ENCODE peak calls at places on chromosomes 16 and 17, in ten cellular contexts. E is AG04449, I is Peyer's patch, L is tibial nerve, D is heart left ventricle, K is WERI-Rb-1, V is cardiac muscle cell, S is astrocyte of the cerebellum, C is adrenal gland, G is body of pancreas. J is an unnamed sample.

GRCh38 chr16:57013268-57013667 is 23.9 kb downstream of the NLRC5 start:
- DNase-seq in I (no peak), V (no peak), G (no peak), L (no peak), D (no peak), E (no peak), C (no peak), K (no peak), S (peak; percentile 19), J (peak; percentile 46)

GRCh38 chr17:74959826-74960738 is 12.5 kb downstream of the HID1 start:
- DNase-seq in D (no peak), C (no peak), V (no peak), L (no peak), S (no peak), K (no peak), I (no peak), G (no peak), E (no peak), J (peak; percentile 70)

GRCh38 chr16:75491876-75492275 is 3.4 kb downstream of the CHST6 start:
- DNase-seq in K (no peak), G (no peak), S (no peak), D (no peak), E (no peak), V (peak; percentile 4), I (no peak), L (no peak), C (peak; percentile 51), J (no peak)

GRCh38 chr16:80250376-80250775 is 290.4 kb upstream of the DYNLRB2 start:
- DNase-seq in S (no peak), K (no peak), G (no peak), V (no peak), I (no peak), E (no peak), C (no peak), D (no peak), L (no peak), J (peak; percentile 43)

GRCh38 chr16:68900009-68900408 is 56.7 kb downstream of the TANGO6 start:
- DNase-seq in D (no peak), K (no peak), E (no peak), I (no peak), V (no peak), C (no peak), L (no peak), G (no peak), S (no peak), J (no peak)

GRCh38 chr16:74709477-74709877 is 8.8 kb upstream of the MLKL start:
- DNase-seq in S (peak; percentile 46), I (peak; percentile 76), K (peak; percentile 74), V (peak; percentile 80), D (peak; percentile 77), L (peak; percentile 65), G (peak; percentile 81), E (no peak), C (peak; percentile 77), J (peak; percentile 85)

GRCh38 chr16:74309789-74310781 is 13.5 kb downstream of the PSMD7 start:
- DNase-seq in D (no peak), V (peak; percentile 63), E (no peak), C (peak; percentile 47), S (peak; percentile 36), K (peak; percentile 27), L (no peak), G (peak; percentile 27), I (no peak), J (peak; percentile 69)

GRCh38 chr17:17696871-17697633 is 15.8 kb downstream of the RAI1 start:
- DNase-seq in K (no peak), G (peak; percentile 51), L (no peak), S (no peak), I (no peak), V (no peak), E (no peak), C (no peak), D (peak; percentile 66), J (no peak)

GRCh38 chr17:66287911-66288310 is 14.5 kb upstream of the PRKCA start:
- DNase-seq in G (no peak), K (no peak), L (no peak), V (no peak), D (no peak), S (no peak), I (no peak), C (no peak), E (no peak), J (no peak)

GRCh38 chr17:61717352-61717751 is 126.3 kb upstream of the NACA2 start:
- DNase-seq in E (no peak), L (no peak), S (no peak), D (no peak), C (no peak), V (no peak), G (no peak), K (no peak), I (no peak), J (no peak)

GRCh38 chr17:77107506-77108433 is 33.0 kb upstream of the SEC14L1 start:
- DNase-seq in V (no peak), E (no peak), S (no peak), K (no peak), L (no peak), D (no peak), G (no peak), C (no peak), I (peak; percentile 31), J (no peak)

GRCh38 chr17:49365667-49366066 is 3.6 kb upstream of the ZNF652 start:
- DNase-seq in E (no peak), I (no peak), V (peak; percentile 8), C (peak; percentile 32), G (no peak), L (no peak), S (no peak), K (peak; percentile 52), D (no peak), J (peak; percentile 35)

GRCh38 chr17:50973557-50974494 is 107.7 kb upstream of the TOB1 start:
- DNase-seq in V (no peak), I (no peak), K (no peak), C (no peak), L (no peak), E (no peak), G (no peak), S (no peak), D (no peak), J (no peak)

DNA sequence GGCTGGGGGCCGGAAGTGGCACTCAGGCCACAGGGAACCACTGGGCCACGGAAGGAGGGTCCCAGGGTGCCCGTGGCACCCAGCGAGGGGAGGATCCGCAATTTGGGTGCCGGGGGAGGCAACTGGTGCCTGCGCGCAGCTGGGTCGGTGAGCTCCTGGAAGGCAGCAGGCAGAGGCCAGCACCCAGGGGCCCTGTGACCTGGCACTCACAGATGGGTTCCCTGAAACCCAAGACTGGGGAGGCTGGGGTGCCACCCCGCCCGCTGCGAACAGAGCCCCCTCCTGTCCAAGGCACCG is 663 bp downstream of the SSTR5 start:
- DNase-seq in I (no peak), V (no peak), E (no peak), K (no peak), S (no peak), L (no peak), G (no peak), C (no peak), D (no peak), J (no peak)
- H3K4me3 ChIP-seq in I (no peak overlapping the region), V (no peak overlapping the region), E (no peak overlapping the region), K (no peak overlapping the region), S (no peak overlapping the region), L (no peak overlapping the region), G (no peak overlapping the region), C (no peak overlapping the region), D (peak overlapping the region; percentile 27), J (no peak overlapping the region)

GRCh38 chr17:42312035-42312284 is 23.7 kb downstream of the STAT5A start:
- DNase-seq in D (no peak), E (no peak), S (no peak), G (no peak), L (no peak), I (no peak), K (no peak), V (no peak), C (peak; percentile 29), J (no peak)
- H3K4me3 ChIP-seq in D (no peak overlapping the region), E (no peak overlapping the region), S (no peak overlapping the region), G (no peak overlapping the region), L (peak overlapping the region; percentile 13), I (peak overlapping the region; percentile 43), K (peak overlapping the region; percentile 39), V (no peak overlapping the region), C (no peak overlapping the region), J (no peak overlapping the region)

GRCh38 chr17:81139965-81140364 is 25.3 kb upstream of the PVALEF start:
- DNase-seq in G (no peak), V (no peak), K (no peak), S (no peak), L (no peak), D (no peak), E (no peak), I (no peak), C (no peak), J (no peak)

GRCh38 chr17:81138083-81138482 is 27.2 kb upstream of the PVALEF start:
- DNase-seq in L (no peak), K (no peak), I (no peak), D (no peak), S (no peak), G (no peak), E (no peak), V (no peak), C (no peak), J (no peak)

GRCh38 chr17:81139428-81139827 is 25.9 kb upstream of the PVALEF start:
- DNase-seq in D (no peak), S (no peak), V (no peak), C (no peak), G (no peak), L (no peak), I (no peak), E (no peak), K (no peak), J (no peak)

GRCh38 chr17:81137248-81137647 is 28.1 kb upstream of the PVALEF start:
- DNase-seq in S (no peak), I (no peak), C (no peak), K (no peak), V (no peak), E (no peak), D (no peak), L (no peak), G (no peak), J (no peak)

DNA sequence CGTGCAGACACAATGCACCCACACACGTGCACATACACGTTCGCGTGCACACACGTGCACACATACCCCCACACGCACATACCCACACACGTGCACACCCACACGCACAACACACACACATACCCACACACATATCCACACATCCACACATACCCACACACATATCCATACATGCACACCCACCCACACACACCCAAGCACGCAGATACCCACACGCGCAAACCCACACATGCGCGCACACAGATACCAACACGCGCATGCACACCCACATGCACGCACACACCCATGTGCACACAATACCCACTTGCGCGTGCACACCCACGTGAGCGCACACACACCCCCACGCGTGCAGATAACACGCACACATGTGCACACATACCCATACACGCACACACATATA is 26.8 kb upstream of the PVALEF start:
- DNase-seq in G (no peak), S (no peak), E (no peak), D (no peak), C (no peak), K (no peak), V (no peak), L (no peak), I (no peak), J (no peak)
- H3K4me3 ChIP-seq in G (no peak overlapping the region), S (no peak overlapping the region), E (no peak overlapping the region), D (no peak overlapping the region), C (no peak overlapping the region), K (no peak overlapping the region), V (no peak overlapping the region), L (no peak overlapping the region), I (no peak overlapping the region), J (no peak overlapping the region)

DNA sequence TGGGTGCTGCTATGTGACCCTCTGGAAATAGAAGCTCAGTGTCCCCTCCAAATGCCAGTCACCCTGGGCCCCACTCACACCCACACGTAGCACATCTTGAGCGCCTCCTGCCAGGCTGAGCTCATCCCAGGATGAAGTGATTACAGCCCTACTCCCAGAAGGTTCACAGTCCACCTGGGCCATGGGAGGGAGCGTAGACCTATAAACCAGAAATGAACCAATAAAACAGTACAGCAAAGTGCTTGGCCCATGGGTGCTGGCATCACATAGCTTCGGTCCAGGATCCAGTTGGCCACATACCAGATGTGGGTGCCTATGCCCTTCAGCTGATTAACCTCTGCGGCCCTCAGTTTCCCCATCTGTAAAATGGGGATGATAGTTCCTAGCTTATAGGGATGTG is 2.2 kb upstream of the BICDL2 start:
- DNase-seq in E (no peak), C (no peak), I (no peak), D (no peak), S (no peak), V (no peak), K (no peak), G (no peak), L (no peak), J (no peak)
- H3K4me3 ChIP-seq in E (no peak overlapping the region), C (no peak overlapping the region), I (no peak overlapping the region), D (no peak overlapping the region), S (no peak overlapping the region), V (no peak overlapping the region), K (no peak overlapping the region), G (no peak overlapping the region), L (no peak overlapping the region), J (no peak overlapping the region)

J was measured in epithelial cell of esophagus.